ENCODE peak calls at places on chromosomes 7 and 10, in seven cellular contexts. I is fibroblast of the aortic adventitia; C is heart right ventricle; H is BJ; J is CD4-positive, alpha-beta memory T cell; G is lower lobe of right lung; Z is HFF-Myc. F is an unnamed sample.

GRCh38 chr10:6912929-6913328 is 332.9 kb upstream of the PRKCQ start:
- DNase-seq in C (no peak), H (no peak), J (no peak), Z (no peak), G (no peak), I (peak; percentile 63), F (no peak)

GRCh38 chr10:75439811-75440210 is 8.4 kb downstream of the LRMDA start:
- DNase-seq in Z (no peak), I (no peak), H (no peak), G (no peak), J (no peak), C (no peak), F (no peak)

GRCh38 chr10:103480521-103480920 is 1.5 kb upstream of the CALHM3 start:
- DNase-seq in Z (no peak), J (no peak), H (no peak), C (no peak), G (no peak), I (peak; percentile 33), F (no peak)

GRCh38 chr10:11345224-11346054 is 266.0 kb downstream of the USP6NL start:
- DNase-seq in Z (no peak), J (no peak), C (no peak), H (no peak), I (peak; percentile 11), G (peak; percentile 65), F (no peak)

GRCh38 chr7:132907380-132907940 is 174.4 kb downstream of the CHCHD3 start:
- DNase-seq in I (no peak), C (no peak), H (no peak), Z (no peak), J (no peak), G (no peak), F (no peak)

GRCh38 chr10:77582710-77583115 is 54.9 kb downstream of the KCNMA1 start:
- DNase-seq in G (peak; percentile 66), J (no peak), Z (peak; percentile 71), C (no peak), H (no peak), I (peak; percentile 62), F (peak; percentile 46)

GRCh38 chr7:94565247-94565894 is 55.8 kb downstream of the CASD1 start:
- DNase-seq in J (no peak), C (no peak), G (no peak), I (no peak), H (no peak), Z (no peak), F (no peak)

GRCh38 chr10:1395025-1395981 is 339.1 kb downstream of the WDR37 start:
- DNase-seq in H (no peak), G (no peak), Z (no peak), C (no peak), J (no peak), I (no peak), F (no peak)

GRCh38 chr7:107951896-107952295 is 51.1 kb downstream of the LAMB1 start:
- DNase-seq in H (no peak), Z (no peak), C (no peak), I (no peak), G (no peak), J (no peak), F (no peak)

GRCh38 chr7:93055543-93056107 is 62.2 kb downstream of the SAMD9 start:
- DNase-seq in Z (no peak), J (peak; percentile 48), G (no peak), I (peak; percentile 65), C (no peak), H (no peak), F (no peak)

GRCh38 chr10:58818889-58819288 is 306.2 kb downstream of the BICC1 start:
- DNase-seq in Z (peak; percentile 87), J (no peak), I (peak; percentile 64), H (no peak), G (no peak), C (no peak), F (no peak)

GRCh38 chr10:1132584-1132983 is 76.4 kb downstream of the WDR37 start:
- DNase-seq in I (no peak), J (no peak), C (no peak), Z (no peak), H (no peak), G (no peak), F (no peak)

GRCh38 chr7:100275120-100275519 is 32.4 kb upstream of the SPDYE3 start:
- DNase-seq in J (no peak), Z (no peak), H (no peak), G (no peak), C (no peak), I (no peak), F (no peak)
- H3K4me3 ChIP-seq in J (no peak overlapping the region), Z (no peak overlapping the region), H (no peak overlapping the region), G (no peak overlapping the region), C (no peak overlapping the region), I (no peak overlapping the region), F (no peak overlapping the region)

GRCh38 chr10:86366033-86366901 is at the start of gene GRID1:
- DNase-seq in G (peak; percentile 51), I (no peak), H (no peak), Z (no peak), J (no peak), C (peak; percentile 42), F (peak; percentile 57)

GRCh38 chr10:86364551-86365345 is 1.8 kb downstream of the GRID1 start:
- DNase-seq in G (no peak), H (no peak), I (no peak), Z (no peak), C (no peak), J (no peak), F (no peak)

GRCh38 chr10:86366902-86367338 is 325 bp upstream of the GRID1 start:
- DNase-seq in H (no peak), G (no peak), J (no peak), I (no peak), C (no peak), Z (no peak), F (peak; percentile 77)

GRCh38 chr10:86363833-86364511 is 2.6 kb downstream of the GRID1 start:
- DNase-seq in Z (no peak), I (no peak), G (no peak), C (no peak), J (no peak), H (no peak), F (no peak)

DNA sequence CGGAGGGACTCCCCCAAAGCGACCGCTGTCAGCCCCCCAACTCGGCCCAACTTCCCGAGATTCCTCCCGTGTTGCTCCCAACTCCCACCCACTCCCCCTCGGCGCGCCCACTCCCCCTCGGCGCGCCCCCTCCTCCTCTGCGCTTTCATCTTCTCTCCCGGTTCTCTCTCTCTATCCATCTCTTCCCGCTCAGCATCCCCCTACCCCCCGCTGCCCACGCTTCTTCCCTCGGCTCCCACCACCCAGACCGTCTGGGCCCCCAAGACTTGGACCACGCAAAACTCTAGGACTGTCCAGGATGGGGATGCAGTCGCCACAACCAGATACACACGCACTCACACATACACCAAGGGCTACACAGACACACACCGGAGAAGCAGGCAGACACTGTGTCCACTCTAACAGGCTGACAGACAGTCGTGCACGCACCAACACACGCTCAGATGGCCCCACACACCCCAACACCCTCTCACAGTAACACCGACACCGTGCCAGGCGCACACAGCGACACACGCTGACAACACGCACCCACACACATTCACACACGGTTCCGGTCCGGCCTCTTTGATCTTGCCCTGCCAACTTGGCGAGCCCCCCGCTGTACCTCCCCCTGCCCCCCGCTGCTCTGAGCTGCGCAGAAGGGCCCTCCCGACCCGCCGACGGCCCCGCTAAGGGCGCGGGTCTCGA is 1.1 kb downstream of the GRID1 start:
- DNase-seq in H (no peak), G (no peak), Z (no peak), C (no peak), J (no peak), I (no peak), F (no peak)
- H3K4me3 ChIP-seq in H (peak overlapping the region; percentile 30), G (peak overlapping the region; percentile 55), Z (no peak overlapping the region), C (peak overlapping the region; percentile 65), J (no peak overlapping the region), I (no peak overlapping the region), F (peak overlapping the region; percentile 52)

DNA sequence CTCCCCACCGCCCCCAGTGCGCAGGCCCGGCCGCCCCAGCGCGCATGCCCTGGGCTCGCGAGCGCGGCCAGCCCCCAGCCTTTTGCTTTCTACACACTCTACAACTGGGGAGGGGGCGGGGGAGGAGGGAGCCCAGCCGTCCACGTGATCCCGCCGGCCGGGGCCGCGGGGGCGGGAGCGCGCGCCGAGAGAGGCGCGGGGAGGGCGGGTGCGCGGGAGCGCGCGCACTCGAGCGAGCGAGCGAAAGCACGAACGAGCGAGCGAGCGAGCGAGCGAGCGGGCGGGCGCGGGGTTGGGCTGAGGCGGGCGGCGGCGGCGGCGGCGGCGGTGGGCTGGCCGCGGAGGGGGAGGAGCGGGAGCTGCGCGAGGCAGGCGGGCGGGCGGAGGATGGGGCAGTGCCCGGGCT is at the start of gene AUTS2:
- DNase-seq in Z (peak; percentile 3), J (peak; percentile 41), I (peak; percentile 64), C (peak; percentile 88), H (peak; percentile 4), G (peak; percentile 85), F (peak; percentile 83)
- H3K4me3 ChIP-seq in Z (peak within 1 kb of the TSS; percentile 53), J (no peak within 1 kb of the TSS), I (peak within 1 kb of the TSS; percentile 83), C (peak within 1 kb of the TSS; percentile 82), H (peak within 1 kb of the TSS; percentile 59), G (peak within 1 kb of the TSS; percentile 83), F (peak within 1 kb of the TSS; percentile 49)

GRCh38 chr7:35248576-35249536 is 5.0 kb downstream of the TBX20 start:
- DNase-seq in J (no peak), H (no peak), G (no peak), C (peak; percentile 34), Z (no peak), I (no peak), F (no peak)
- H3K4me3 ChIP-seq in J (no peak overlapping the region), H (no peak overlapping the region), G (no peak overlapping the region), C (peak overlapping the region; percentile 82), Z (no peak overlapping the region), I (peak overlapping the region; percentile 42), F (no peak overlapping the region)

GRCh38 chr10:18313146-18313542 is 172.9 kb downstream of the CACNB2 start:
- DNase-seq in H (no peak), I (no peak), G (no peak), Z (no peak), J (no peak), C (no peak), F (no peak)
- H3K4me3 ChIP-seq in H (no peak overlapping the region), I (no peak overlapping the region), G (no peak overlapping the region), Z (no peak overlapping the region), J (no peak overlapping the region), C (peak overlapping the region; percentile 6), F (peak overlapping the region; percentile 18)

GRCh38 chr7:137981175-137981574 is 20.7 kb downstream of the CREB3L2 start:
- DNase-seq in J (no peak), G (no peak), H (no peak), Z (no peak), C (no peak), I (no peak), F (no peak)
- H3K4me3 ChIP-seq in J (no peak overlapping the region), G (no peak overlapping the region), H (no peak overlapping the region), Z (no peak overlapping the region), C (no peak overlapping the region), I (no peak overlapping the region), F (no peak overlapping the region)